ENCODE peak calls at places on chromosomes 11 and 22, in five cellular contexts. F is activated CD8-positive, alpha-beta memory T cell treated with anti-CD3 and anti-CD28 coated beads, Interleukin-2, amount 50 U/mL, for 48 hours; W is T-helper 9 cell; A is GM12891; B is CD4-positive, CD25-positive, alpha-beta regulatory T cell. X is an unnamed sample.

GRCh38 chr22:40107756-40108437 is 69.8 kb upstream of the TNRC6B start:
- DNase-seq in A (no peak), B (no peak), W (no peak), F (peak; percentile 61), X (no peak)

GRCh38 chr11:24348908-24349307 is 147.9 kb upstream of the LUZP2 start:
- DNase-seq in B (no peak), A (no peak), W (no peak), F (no peak), X (no peak)

GRCh38 chr11:105884436-105884835 is 137.6 kb downstream of the MSANTD4 start:
- DNase-seq in B (no peak), A (no peak), W (no peak), F (no peak), X (no peak)

GRCh38 chr11:2450321-2451041 is 5.7 kb downstream of the KCNQ1 start:
- DNase-seq in B (no peak), A (no peak), F (no peak), W (no peak), X (no peak)

GRCh38 chr22:40542821-40543540 is 93.5 kb downstream of the MRTFA start:
- DNase-seq in W (no peak), F (no peak), B (no peak), A (no peak), X (no peak)

GRCh38 chr11:68997124-68997994 is 15.7 kb downstream of the MRGPRF start:
- DNase-seq in B (no peak), F (no peak), W (no peak), A (no peak), X (no peak)

GRCh38 chr11:103542851-103543250 is 433.6 kb downstream of the DYNC2H1 start:
- DNase-seq in W (no peak), F (no peak), A (no peak), B (no peak), X (no peak)

GRCh38 chr22:44608606-44609226 is 93.3 kb upstream of the PRR5 start:
- DNase-seq in F (no peak), W (no peak), B (no peak), A (no peak), X (no peak)

GRCh38 chr11:43489869-43490465 is 131.2 kb downstream of the TTC17 start:
- DNase-seq in B (no peak), F (no peak), A (no peak), W (no peak), X (no peak)

GRCh38 chr22:23109441-23109978 is 32.3 kb downstream of the RSPH14 start:
- DNase-seq in F (no peak), W (no peak), A (no peak), B (no peak), X (no peak)

GRCh38 chr11:116073854-116074837 is 569.9 kb upstream of the CADM1 start:
- DNase-seq in W (no peak), B (no peak), F (no peak), A (peak; percentile 17), X (no peak)

GRCh38 chr11:64032050-64032449 is 3.7 kb upstream of the FLRT1 start:
- DNase-seq in B (no peak), A (no peak), F (no peak), W (no peak), X (no peak)